ENCODE peak calls at places on chromosomes 5 and 9, in ten cellular contexts. D is tibial artery, S is body of pancreas, B is colonic mucosa, U is cardiac muscle cell, J is brain microvascular endothelial cell, Q is fibroblast of lung, N is uterus, E is endothelial cell of umbilical vein, M is astrocyte. K is an unnamed sample.

GRCh38 chr5:28404363-28405071 is 1366.1 kb upstream of the CDH9 start:
- DNase-seq in D (no peak), S (no peak), B (no peak), U (no peak), J (no peak), Q (no peak), N (no peak), E (no peak), M (no peak), K (no peak)

GRCh38 chr9:84557751-84558150 is 111.8 kb upstream of the NTRK2 start:
- DNase-seq in D (no peak), S (no peak), B (no peak), U (no peak), J (no peak), Q (no peak), N (no peak), E (no peak), M (no peak), K (no peak)

GRCh38 chr9:91106415-91106814 is 255.3 kb downstream of the AUH start:
- DNase-seq in D (no peak), S (no peak), B (no peak), U (no peak), J (no peak), Q (no peak), N (no peak), E (no peak), M (no peak), K (no peak)

GRCh38 chr5:142181547-142182191 is 73.1 kb downstream of the NDFIP1 start:
- DNase-seq in D (no peak), S (no peak), B (no peak), U (no peak), J (no peak), Q (no peak), N (no peak), E (no peak), M (no peak), K (no peak)

GRCh38 chr9:114216976-114217375 is 61.6 kb downstream of the COL27A1 start:
- DNase-seq in D (no peak), S (no peak), B (no peak), U (no peak), J (no peak), Q (no peak), N (no peak), E (no peak), M (no peak), K (no peak)

GRCh38 chr5:179317411-179318192 is 27.7 kb downstream of the ADAMTS2 start:
- DNase-seq in D (no peak), S (no peak), B (no peak), U (no peak), J (no peak), Q (no peak), N (no peak), E (no peak), M (no peak), K (no peak)

GRCh38 chr5:163498886-163499285 is 6.5 kb upstream of the MAT2B start:
- DNase-seq in D (no peak), S (no peak), B (no peak), U (no peak), J (peak; percentile 83), Q (peak; percentile 82), N (no peak), E (no peak), M (peak; percentile 78), K (no peak)

GRCh38 chr5:72290356-72291133 is 29.5 kb downstream of the MRPS27 start:
- DNase-seq in D (no peak), S (no peak), B (no peak), U (no peak), J (peak; percentile 24), Q (peak; percentile 38), N (no peak), E (no peak), M (no peak), K (no peak)

GRCh38 chr5:137340899-137341298 is 158.2 kb downstream of the SPOCK1 start:
- DNase-seq in D (no peak), S (no peak), B (no peak), U (no peak), J (no peak), Q (no peak), N (no peak), E (no peak), M (no peak), K (no peak)

GRCh38 chr5:90932052-90932699 is 373.6 kb downstream of the ADGRV1 start:
- DNase-seq in D (peak; percentile 22), S (peak; percentile 31), B (peak; percentile 80), U (peak; percentile 73), J (peak; percentile 53), Q (peak; percentile 34), N (peak; percentile 55), E (peak; percentile 93), M (peak; percentile 15), K (no peak)

GRCh38 chr5:143801251-143801650 is 10.7 kb upstream of the HMHB1 start:
- DNase-seq in D (no peak), S (no peak), B (no peak), U (no peak), J (no peak), Q (no peak), N (no peak), E (no peak), M (no peak), K (no peak)

GRCh38 chr9:114594136-114594535 is 6.6 kb downstream of the ATP6V1G1 start:
- DNase-seq in D (no peak), S (no peak), B (no peak), U (no peak), J (no peak), Q (no peak), N (no peak), E (no peak), M (no peak), K (no peak)

GRCh38 chr5:158820891-158821290 is 278.8 kb downstream of the EBF1 start:
- DNase-seq in D (no peak), S (no peak), B (no peak), U (no peak), J (no peak), Q (no peak), N (no peak), E (no peak), M (no peak), K (no peak)

GRCh38 chr9:12503606-12504122 is 189.5 kb upstream of the TYRP1 start:
- DNase-seq in D (no peak), S (no peak), B (no peak), U (no peak), J (no peak), Q (no peak), N (no peak), E (no peak), M (no peak), K (no peak)

GRCh38 chr5:157175071-157175612 is 5.5 kb upstream of the ITK start:
- DNase-seq in D (no peak), S (no peak), B (no peak), U (no peak), J (no peak), Q (no peak), N (no peak), E (no peak), M (no peak), K (no peak)

GRCh38 chr5:61333351-61334223 is 1.5 kb downstream of the ZSWIM6 start:
- DNase-seq in D (peak; percentile 42), S (peak; percentile 42), B (no peak), U (peak; percentile 59), J (no peak), Q (peak; percentile 33), N (peak; percentile 30), E (peak; percentile 46), M (no peak), K (no peak)

GRCh38 chr9:37971691-37972090 is 67.8 kb upstream of the SLC25A51 start:
- DNase-seq in D (no peak), S (no peak), B (no peak), U (no peak), J (no peak), Q (no peak), N (no peak), E (no peak), M (no peak), K (no peak)

GRCh38 chr5:67238191-67238590 is 41.6 kb upstream of the CD180 start:
- DNase-seq in D (no peak), S (no peak), B (no peak), U (no peak), J (no peak), Q (peak; percentile 29), N (peak; percentile 72), E (no peak), M (no peak), K (no peak)

GRCh38 chr5:86864022-86864421 is 246.3 kb downstream of the COX7C start:
- DNase-seq in D (no peak), S (no peak), B (no peak), U (no peak), J (no peak), Q (no peak), N (no peak), E (no peak), M (no peak), K (no peak)

GRCh38 chr5:14863105-14863504 is 8.5 kb downstream of the ANKH start:
- DNase-seq in D (no peak), S (no peak), B (no peak), U (no peak), J (no peak), Q (no peak), N (no peak), E (no peak), M (no peak), K (no peak)

GRCh38 chr5:32507738-32508434 is 63.3 kb upstream of the ZFR start:
- DNase-seq in D (no peak), S (no peak), B (no peak), U (no peak), J (peak; percentile 37), Q (peak; percentile 95), N (peak; percentile 64), E (peak; percentile 25), M (peak; percentile 93), K (no peak)

GRCh38 chr5:16392718-16393117 is 72.9 kb downstream of the ZNF622 start:
- DNase-seq in D (no peak), S (no peak), B (no peak), U (no peak), J (no peak), Q (no peak), N (no peak), E (no peak), M (no peak), K (no peak)
- TF ChIP-seq CTCF in D (no peak), S (no peak), B (no peak), U (no peak), J (no peak), Q (no peak), N (no peak), E (no peak), M (no peak), K (no peak)

GRCh38 chr5:172768098-172768572 is 2.9 kb downstream of the DUSP1 start:
- DNase-seq in D (no peak), S (no peak), B (no peak), U (no peak), J (no peak), Q (no peak), N (no peak), E (peak; percentile 29), M (no peak), K (no peak)
- H3K4me3 ChIP-seq in D (peak overlapping the region; percentile 78), S (no peak overlapping the region), B (peak overlapping the region; percentile 80), U (no peak overlapping the region), J (peak overlapping the region; percentile 98), Q (peak overlapping the region; percentile 100), N (peak overlapping the region; percentile 85), E (peak overlapping the region; percentile 60), M (peak overlapping the region; percentile 96), K (peak overlapping the region; percentile 90)

GRCh38 chr5:180824630-180825476 is 22.2 kb upstream of the MGAT1 start:
- DNase-seq in D (no peak), S (no peak), B (peak; percentile 19), U (no peak), J (no peak), Q (no peak), N (peak; percentile 59), E (peak; percentile 54), M (no peak), K (no peak)
- H3K27me3 ChIP-seq in D (no peaks in the 10 kb centered on the region), S (no peaks in the 10 kb centered on the region), B (no peaks in the 10 kb centered on the region), U (no peaks in the 10 kb centered on the region), J (no peaks in the 10 kb centered on the region), Q (no peaks in the 10 kb centered on the region), N (no peaks in the 10 kb centered on the region), E (no peaks in the 10 kb centered on the region), M (no peaks in the 10 kb centered on the region), K (no peaks in the 10 kb centered on the region)

GRCh38 chr5:54742417-54742889 is 224.9 kb downstream of the SNX18 start:
- DNase-seq in D (no peak), S (peak; percentile 21), B (peak; percentile 44), U (peak; percentile 39), J (no peak), Q (peak; percentile 84), N (no peak), E (peak; percentile 55), M (peak; percentile 75), K (peak; percentile 10)
- TF ChIP-seq CTCF in D (peak; percentile 16), S (no peak), B (no peak), U (peak; percentile 41), J (peak; percentile 45), Q (peak; percentile 24), N (no peak), E (no peak), M (no peak), K (no peak)